ENCODE peak calls at places on chromosomes 7 and 10, in five cellular contexts. One of them, this sample, is unnamed.

GRCh38 chr7:36131026-36131425 is 22.0 kb upstream of the EEPD1 start:
- DNase-seq in A549: no peak
- DNase-seq in NB4: no peak
- DNase-seq in K562: no peak
- DNase-seq in WTC11: no peak
- DNase-seq in this sample: no peak

GRCh38 chr7:26843696-26844095 is 20.7 kb downstream of the SKAP2 start:
- DNase-seq in A549: peak
- DNase-seq in NB4: peak
- DNase-seq in K562: no peak
- DNase-seq in WTC11: no peak
- DNase-seq in this sample: no peak

GRCh38 chr10:101575580-101576228 is 12.4 kb downstream of the POLL start:
- DNase-seq in A549: no peak
- DNase-seq in NB4: no peak
- DNase-seq in K562: peak
- DNase-seq in WTC11: no peak
- DNase-seq in this sample: no peak

GRCh38 chr10:43256531-43257209 is 10.2 kb downstream of the RASGEF1A start:
- DNase-seq in A549: no peak
- DNase-seq in NB4: no peak
- DNase-seq in K562: no peak
- DNase-seq in WTC11: no peak
- DNase-seq in this sample: no peak

GRCh38 chr10:104638861-104639594 is 2.1 kb upstream of the SORCS3 start:
- DNase-seq in A549: peak
- DNase-seq in NB4: no peak
- DNase-seq in K562: peak
- DNase-seq in WTC11: peak
- DNase-seq in this sample: no peak

GRCh38 chr7:155818154-155818819 is 6.0 kb upstream of the SHH start:
- DNase-seq in A549: no peak
- DNase-seq in NB4: no peak
- DNase-seq in K562: no peak
- DNase-seq in WTC11: no peak
- DNase-seq in this sample: no peak

GRCh38 chr10:65325913-65326312 is 1599.9 kb upstream of the LRRTM3 start:
- DNase-seq in A549: no peak
- DNase-seq in NB4: no peak
- DNase-seq in K562: no peak
- DNase-seq in WTC11: peak
- DNase-seq in this sample: no peak

GRCh38 chr7:42831051-42831952 is 80.6 kb downstream of the C7orf25 start:
- DNase-seq in A549: peak
- DNase-seq in NB4: peak
- DNase-seq in K562: no peak
- DNase-seq in WTC11: peak
- DNase-seq in this sample: peak

GRCh38 chr10:62186999-62187695 is 81.5 kb downstream of the RTKN2 start:
- DNase-seq in A549: no peak
- DNase-seq in NB4: no peak
- DNase-seq in K562: no peak
- DNase-seq in WTC11: no peak
- DNase-seq in this sample: no peak

GRCh38 chr7:112556633-112557032 is 75.8 kb downstream of the LSMEM1 start:
- DNase-seq in A549: no peak
- DNase-seq in NB4: peak
- DNase-seq in K562: no peak
- DNase-seq in WTC11: no peak
- DNase-seq in this sample: no peak

GRCh38 chr7:90686146-90686545 is 90.0 kb downstream of the CDK14 start:
- DNase-seq in A549: no peak
- DNase-seq in NB4: no peak
- DNase-seq in K562: no peak
- DNase-seq in WTC11: no peak
- DNase-seq in this sample: no peak

GRCh38 chr7:120184866-120185265 is 88.1 kb upstream of the KCND2 start:
- DNase-seq in A549: no peak
- DNase-seq in NB4: no peak
- DNase-seq in K562: no peak
- DNase-seq in WTC11: no peak
- DNase-seq in this sample: no peak

GRCh38 chr10:110192552-110192951 is 14.9 kb upstream of the MXI1 start:
- DNase-seq in A549: no peak
- DNase-seq in NB4: peak
- DNase-seq in K562: peak
- DNase-seq in WTC11: peak
- DNase-seq in this sample: no peak

GRCh38 chr10:110860576-110861241 is 11.0 kb upstream of the PDCD4 start:
- DNase-seq in A549: no peak
- DNase-seq in NB4: peak
- DNase-seq in K562: no peak
- DNase-seq in WTC11: no peak
- DNase-seq in this sample: no peak

GRCh38 chr10:47295411-47295810 is 4.6 kb upstream of the GDF10 start:
- DNase-seq in A549: no peak
- DNase-seq in NB4: no peak
- DNase-seq in K562: no peak
- DNase-seq in WTC11: no peak
- DNase-seq in this sample: no peak

GRCh38 chr7:130150587-130150986 is 54.6 kb downstream of the TMEM209 start:
- DNase-seq in A549: no peak
- DNase-seq in NB4: no peak
- DNase-seq in K562: no peak
- DNase-seq in WTC11: no peak
- DNase-seq in this sample: no peak

DNA sequence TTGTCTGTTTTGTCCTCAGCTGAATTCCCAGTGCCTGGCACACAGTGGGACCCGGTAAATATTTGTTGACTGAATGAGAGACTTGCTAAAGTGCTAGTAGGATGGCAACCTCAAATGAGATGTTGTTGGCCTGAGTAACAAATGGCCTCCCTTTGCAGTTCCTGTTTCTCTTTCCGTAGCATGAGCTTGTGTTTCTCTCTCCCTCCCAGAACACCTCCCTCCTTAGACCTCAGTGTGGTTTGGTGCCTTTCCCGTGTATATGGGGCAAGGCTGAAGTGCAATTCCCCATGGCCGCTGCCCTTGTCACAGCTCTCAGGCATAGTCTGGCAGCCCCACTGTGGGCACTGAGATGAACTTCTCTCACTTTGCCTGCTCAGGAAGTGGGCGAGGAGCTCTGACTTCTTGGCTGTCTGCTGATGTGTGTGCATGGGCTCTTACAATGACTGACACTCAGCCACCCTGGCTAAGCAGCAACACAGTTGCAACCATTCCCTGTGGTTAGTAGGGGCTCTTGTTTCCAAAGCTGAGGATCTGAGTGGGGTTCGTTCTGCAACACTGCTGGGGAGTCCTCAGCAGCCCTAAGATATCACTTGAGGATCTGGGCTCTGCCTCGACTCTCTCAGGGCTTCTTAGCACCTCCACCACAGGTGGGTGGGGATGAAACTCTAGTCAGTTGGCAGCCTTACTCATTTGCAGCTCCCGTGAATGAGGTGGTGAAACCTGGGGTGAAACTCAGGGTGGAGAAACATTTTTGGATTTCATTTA is 136.1 kb downstream of the ICA1 start:
- DNase-seq in A549: no peak
- DNase-seq in NB4: peak
- DNase-seq in K562: no peak
- DNase-seq in WTC11: no peak
- DNase-seq in this sample: no peak
- TF ChIP-seq MAX in A549: no peak
- TF ChIP-seq MAX in NB4: peak
- TF ChIP-seq MAX in K562: no peak
- TF ChIP-seq MAX in WTC11: no peak
- TF ChIP-seq MAX in this sample: no peak

GRCh38 chr7:149788300-149788851 is 15.0 kb upstream of the ZNF467 start:
- DNase-seq in A549: no peak
- DNase-seq in NB4: no peak
- DNase-seq in K562: no peak
- DNase-seq in WTC11: no peak
- DNase-seq in this sample: no peak

GRCh38 chr7:149789101-149789500 is 15.7 kb upstream of the ZNF467 start:
- DNase-seq in A549: no peak
- DNase-seq in NB4: no peak
- DNase-seq in K562: no peak
- DNase-seq in WTC11: no peak
- DNase-seq in this sample: no peak

GRCh38 chr7:149785402-149785801 is 12.0 kb upstream of the ZNF467 start:
- DNase-seq in A549: no peak
- DNase-seq in NB4: no peak
- DNase-seq in K562: no peak
- DNase-seq in WTC11: no peak
- DNase-seq in this sample: no peak

GRCh38 chr7:149785983-149786382 is 12.6 kb upstream of the ZNF467 start:
- DNase-seq in A549: no peak
- DNase-seq in NB4: no peak
- DNase-seq in K562: no peak
- DNase-seq in WTC11: no peak
- DNase-seq in this sample: no peak

DNA sequence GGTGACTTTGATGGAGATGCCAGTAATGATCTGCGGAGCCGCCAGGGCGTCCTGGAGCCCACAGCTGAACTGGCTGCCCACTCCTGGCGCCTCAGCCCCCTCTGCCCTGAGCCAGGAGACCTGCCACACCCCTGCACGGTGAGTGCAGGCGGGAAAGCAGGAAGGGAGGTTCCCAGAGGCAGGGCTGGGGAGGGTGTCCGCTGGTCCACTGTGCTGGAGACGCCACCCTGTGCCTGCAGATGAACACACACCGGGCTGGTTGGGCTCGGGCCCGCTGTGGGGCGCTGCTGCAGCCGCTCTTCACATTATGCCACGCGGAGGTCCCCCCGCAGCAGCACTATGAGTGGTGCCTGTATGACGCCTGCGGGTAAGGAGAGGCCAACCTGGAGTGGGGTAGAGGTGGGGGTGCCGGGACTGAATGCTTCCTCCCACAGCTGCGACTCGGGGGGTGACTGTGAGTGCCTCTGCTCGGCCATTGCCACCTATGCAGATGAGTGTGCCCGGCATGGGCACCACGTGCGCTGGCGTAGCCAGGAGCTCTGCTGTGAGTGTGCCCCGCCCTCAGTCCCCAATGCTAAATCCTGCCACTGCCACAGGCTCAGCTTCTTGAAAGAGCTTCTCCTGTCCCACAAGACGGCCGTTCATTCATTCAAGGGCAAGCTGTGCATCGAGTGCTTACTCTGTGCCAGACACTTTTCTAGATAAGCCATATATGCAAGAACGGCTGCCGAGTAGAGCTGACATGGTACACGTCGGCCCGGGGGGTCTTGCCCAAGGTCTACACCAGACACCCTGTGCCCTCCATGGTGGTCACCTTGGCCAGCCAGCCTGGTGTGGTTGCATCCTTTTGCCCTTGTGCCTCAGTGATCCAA is 14.3 kb upstream of the ZNF467 start:
- DNase-seq in A549: peak
- DNase-seq in NB4: peak
- DNase-seq in K562: peak
- DNase-seq in WTC11: no peak
- DNase-seq in this sample: peak
- TF ChIP-seq CTCF in A549: peak
- TF ChIP-seq CTCF in NB4: peak
- TF ChIP-seq CTCF in K562: peak
- TF ChIP-seq CTCF in WTC11: no peak
- TF ChIP-seq CTCF in this sample: peak

GRCh38 chr10:84331091-84331490 is 2.7 kb downstream of the CCSER2 start:
- DNase-seq in A549: no peak
- DNase-seq in NB4: no peak
- DNase-seq in K562: no peak
- DNase-seq in WTC11: no peak
- DNase-seq in this sample: no peak

GRCh38 chr10:84335516-84335915 is 7.1 kb downstream of the CCSER2 start:
- DNase-seq in A549: no peak
- DNase-seq in NB4: peak
- DNase-seq in K562: no peak
- DNase-seq in WTC11: no peak
- DNase-seq in this sample: no peak

GRCh38 chr10:84336406-84336805 is 8.0 kb downstream of the CCSER2 start:
- DNase-seq in A549: no peak
- DNase-seq in NB4: no peak
- DNase-seq in K562: no peak
- DNase-seq in WTC11: no peak
- DNase-seq in this sample: no peak

GRCh38 chr10:84334806-84335205 is 6.4 kb downstream of the CCSER2 start:
- DNase-seq in A549: no peak
- DNase-seq in NB4: no peak
- DNase-seq in K562: no peak
- DNase-seq in WTC11: no peak
- DNase-seq in this sample: no peak

DNA sequence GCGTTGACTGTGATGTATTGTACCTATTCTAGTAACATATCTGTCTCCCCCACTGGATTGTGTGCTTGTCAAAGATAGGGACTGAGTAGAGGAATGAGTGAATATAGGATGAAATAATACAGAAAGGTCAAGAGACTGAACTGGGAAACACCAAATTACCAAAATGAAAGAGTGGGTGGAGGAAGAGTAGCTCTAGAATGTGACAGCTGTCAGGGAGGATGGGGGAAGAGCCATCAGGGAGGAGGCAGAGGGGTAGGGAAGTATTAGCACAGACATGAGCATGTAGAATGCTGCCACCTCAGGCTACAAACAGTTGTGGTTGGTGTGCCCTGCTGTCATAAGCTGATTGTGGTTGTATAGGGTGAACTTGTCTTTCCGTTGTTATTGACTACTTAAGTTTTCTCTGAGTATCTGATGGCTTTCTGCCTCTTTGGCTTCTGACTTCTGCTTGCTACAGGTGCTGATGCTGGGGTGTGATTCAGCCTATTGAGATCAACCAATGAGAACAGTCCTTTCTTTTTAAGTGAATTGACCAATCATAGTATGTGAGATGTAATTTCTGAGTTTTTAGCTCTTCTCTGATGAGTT is 5.6 kb downstream of the CCSER2 start:
- DNase-seq in A549: no peak
- DNase-seq in NB4: peak
- DNase-seq in K562: peak
- DNase-seq in WTC11: no peak
- DNase-seq in this sample: no peak
- TF ChIP-seq MAX in A549: no peak
- TF ChIP-seq MAX in NB4: no peak
- TF ChIP-seq MAX in K562: no peak
- TF ChIP-seq MAX in WTC11: no peak
- TF ChIP-seq MAX in this sample: no peak

GRCh38 chr7:116670409-116671036 is 1.5 kb upstream of the MET start:
- DNase-seq in A549: no peak
- DNase-seq in NB4: no peak
- DNase-seq in K562: no peak
- DNase-seq in WTC11: no peak
- DNase-seq in this sample: peak

GRCh38 chr7:116673504-116673865 is 1.5 kb downstream of the MET start:
- DNase-seq in A549: no peak
- DNase-seq in NB4: no peak
- DNase-seq in K562: no peak
- DNase-seq in WTC11: no peak
- DNase-seq in this sample: peak

GRCh38 chr7:116671111-116671510 is 885 bp upstream of the MET start:
- DNase-seq in A549: no peak
- DNase-seq in NB4: no peak
- DNase-seq in K562: no peak
- DNase-seq in WTC11: no peak
- DNase-seq in this sample: no peak

GRCh38 chr7:116672596-116673503 is 854 bp downstream of the MET start:
- DNase-seq in A549: peak
- DNase-seq in NB4: no peak
- DNase-seq in K562: no peak
- DNase-seq in WTC11: peak
- DNase-seq in this sample: peak

GRCh38 chr7:116671681-116672595 is at the start of gene MET:
- DNase-seq in A549: peak
- DNase-seq in NB4: peak
- DNase-seq in K562: peak
- DNase-seq in WTC11: peak
- DNase-seq in this sample: peak
- TF ChIP-seq CTCF in A549: peak
- TF ChIP-seq CTCF in NB4: no peak
- TF ChIP-seq CTCF in K562: peak
- TF ChIP-seq CTCF in WTC11: no peak
- TF ChIP-seq CTCF in this sample: peak

This sample was measured in endothelial cell of umbilical vein.